ENCODE peak calls at places on chromosomes 13 and 19, in six cellular contexts. One of them, this sample, is unnamed.

GRCh38 chr13:30818323-30818960 is 83.1 kb downstream of the ALOX5AP start:
- DNase-seq in natural killer cell: no peak
- DNase-seq in Panc1: no peak
- DNase-seq in mammary epithelial cell: peak
- DNase-seq in astrocyte of the spinal cord: peak
- DNase-seq in AG09309: peak
- DNase-seq in this sample: peak

GRCh38 chr13:89862691-89863036 is 1484.8 kb upstream of the MIR17HG start:
- DNase-seq in mammary epithelial cell: peak
- DNase-seq in astrocyte of the spinal cord: peak
- DNase-seq in Panc1: no peak
- DNase-seq in natural killer cell: no peak
- DNase-seq in AG09309: no peak
- DNase-seq in this sample: peak

GRCh38 chr19:16654151-16654550 is 5.8 kb downstream of the SMIM7 start:
- DNase-seq in mammary epithelial cell: no peak
- DNase-seq in astrocyte of the spinal cord: no peak
- DNase-seq in natural killer cell: no peak
- DNase-seq in Panc1: no peak
- DNase-seq in AG09309: no peak
- DNase-seq in this sample: peak

GRCh38 chr13:110054041-110054440 is 252.9 kb downstream of the COL4A1 start:
- DNase-seq in mammary epithelial cell: no peak
- DNase-seq in natural killer cell: no peak
- DNase-seq in Panc1: no peak
- DNase-seq in astrocyte of the spinal cord: no peak
- DNase-seq in AG09309: no peak
- DNase-seq in this sample: no peak

GRCh38 chr19:39307822-39308530 is 11.8 kb downstream of the IFNL1 start:
- DNase-seq in AG09309: no peak
- DNase-seq in mammary epithelial cell: no peak
- DNase-seq in natural killer cell: no peak
- DNase-seq in Panc1: no peak
- DNase-seq in astrocyte of the spinal cord: no peak
- DNase-seq in this sample: no peak

GRCh38 chr13:47499358-47500150 is 501.5 kb downstream of the SUCLA2 start:
- DNase-seq in natural killer cell: no peak
- DNase-seq in AG09309: peak
- DNase-seq in astrocyte of the spinal cord: peak
- DNase-seq in mammary epithelial cell: peak
- DNase-seq in Panc1: peak
- DNase-seq in this sample: peak

GRCh38 chr13:110398564-110399507 is 91.8 kb downstream of the COL4A2 start:
- DNase-seq in natural killer cell: no peak
- DNase-seq in astrocyte of the spinal cord: peak
- DNase-seq in AG09309: no peak
- DNase-seq in Panc1: no peak
- DNase-seq in mammary epithelial cell: no peak
- DNase-seq in this sample: no peak

GRCh38 chr19:15449620-15450527 is at the start of gene WIZ:
- DNase-seq in natural killer cell: peak
- DNase-seq in Panc1: no peak
- DNase-seq in astrocyte of the spinal cord: peak
- DNase-seq in AG09309: no peak
- DNase-seq in mammary epithelial cell: peak
- DNase-seq in this sample: peak

GRCh38 chr19:33796164-33797100 is at the start of gene KCTD15:
- DNase-seq in AG09309: no peak
- DNase-seq in astrocyte of the spinal cord: peak
- DNase-seq in natural killer cell: no peak
- DNase-seq in mammary epithelial cell: peak
- DNase-seq in Panc1: no peak
- DNase-seq in this sample: peak

GRCh38 chr19:15288146-15288963 is 44.0 kb downstream of the BRD4 start:
- DNase-seq in Panc1: no peak
- DNase-seq in AG09309: no peak
- DNase-seq in astrocyte of the spinal cord: peak
- DNase-seq in natural killer cell: no peak
- DNase-seq in mammary epithelial cell: peak
- DNase-seq in this sample: no peak

GRCh38 chr19:1129535-1129934 is 25.7 kb downstream of the GPX4 start:
- DNase-seq in natural killer cell: no peak
- DNase-seq in AG09309: no peak
- DNase-seq in astrocyte of the spinal cord: no peak
- DNase-seq in mammary epithelial cell: no peak
- DNase-seq in Panc1: no peak
- DNase-seq in this sample: no peak

GRCh38 chr19:55165952-55166529 is 372 bp downstream of the DNAAF3 start:
- DNase-seq in Panc1: peak
- DNase-seq in natural killer cell: no peak
- DNase-seq in astrocyte of the spinal cord: peak
- DNase-seq in mammary epithelial cell: peak
- DNase-seq in AG09309: no peak
- DNase-seq in this sample: peak

GRCh38 chr13:104553156-104553555 is 1486.9 kb upstream of the SLC10A2 start:
- DNase-seq in astrocyte of the spinal cord: peak
- DNase-seq in natural killer cell: no peak
- DNase-seq in Panc1: no peak
- DNase-seq in AG09309: no peak
- DNase-seq in mammary epithelial cell: no peak
- DNase-seq in this sample: no peak

GRCh38 chr19:16607819-16608218 is 20.2 kb downstream of the MED26 start:
- DNase-seq in natural killer cell: no peak
- DNase-seq in AG09309: no peak
- DNase-seq in Panc1: no peak
- DNase-seq in mammary epithelial cell: no peak
- DNase-seq in astrocyte of the spinal cord: no peak
- DNase-seq in this sample: no peak

GRCh38 chr13:97125051-97125809 is 96.9 kb upstream of the MBNL2 start:
- DNase-seq in AG09309: no peak
- DNase-seq in mammary epithelial cell: peak
- DNase-seq in astrocyte of the spinal cord: peak
- DNase-seq in natural killer cell: no peak
- DNase-seq in Panc1: no peak
- DNase-seq in this sample: peak

GRCh38 chr13:91323349-91323748 is 24.1 kb upstream of the MIR17HG start:
- DNase-seq in AG09309: no peak
- DNase-seq in astrocyte of the spinal cord: no peak
- DNase-seq in mammary epithelial cell: no peak
- DNase-seq in natural killer cell: no peak
- DNase-seq in Panc1: no peak
- DNase-seq in this sample: no peak

GRCh38 chr13:112928958-112929777 is 39.8 kb upstream of the MCF2L start:
- DNase-seq in astrocyte of the spinal cord: peak
- DNase-seq in Panc1: no peak
- DNase-seq in mammary epithelial cell: no peak
- DNase-seq in AG09309: no peak
- DNase-seq in natural killer cell: no peak
- DNase-seq in this sample: peak